ENCODE peak calls at places on chromosomes 3 and 15, in eight cellular contexts. Y is globus pallidus; P is RCC 7860; I is tibial nerve; B is stimulated activated naive B cell treated with anti-CD40 and anti-IgM and Interleukin-4, amounts not matched to agents 10 μg/mL and 1 μg/mL and 100 μg/mL, for 72 hours; U is testis; R is Ammon's horn; V is neural crest cell. O is an unnamed sample.

GRCh38 chr3:115436767-115437301 is 186.5 kb upstream of the GAP43 start:
- DNase-seq in Y (no peak), P (peak), I (no peak), B (no peak), U (no peak), R (no peak), V (no peak), O (peak)

GRCh38 chr15:62278534-62278933 is 113.4 kb upstream of the C2CD4B start:
- DNase-seq in Y (no peak), P (no peak), I (no peak), B (no peak), U (no peak), R (no peak), V (no peak), O (no peak)

GRCh38 chr3:141878326-141878725 is 1.9 kb downstream of the ATP1B3 start:
- DNase-seq in Y (no peak), P (no peak), I (no peak), B (no peak), U (no peak), R (no peak), V (no peak), O (no peak)

GRCh38 chr15:27506752-27507151 is 535.8 kb downstream of the GABRG3 start:
- DNase-seq in Y (no peak), P (no peak), I (no peak), B (no peak), U (no peak), R (no peak), V (no peak), O (no peak)

GRCh38 chr3:43259626-43260025 is 26.7 kb upstream of the SNRK start:
- DNase-seq in Y (no peak), P (no peak), I (no peak), B (no peak), U (no peak), R (no peak), V (no peak), O (peak)

GRCh38 chr15:78059110-78059839 is 18.2 kb downstream of the TBC1D2B start:
- DNase-seq in Y (no peak), P (no peak), I (no peak), B (no peak), U (no peak), R (no peak), V (no peak), O (no peak)

GRCh38 chr15:65583701-65584100 is 27.2 kb downstream of the INTS14 start:
- DNase-seq in Y (peak), P (peak), I (no peak), B (no peak), U (no peak), R (no peak), V (peak), O (peak)

GRCh38 chr3:33383951-33384350 is 56.3 kb downstream of the UBP1 start:
- DNase-seq in Y (no peak), P (no peak), I (no peak), B (no peak), U (no peak), R (no peak), V (no peak), O (no peak)

GRCh38 chr3:13869944-13870343 is 9.9 kb downstream of the WNT7A start:
- DNase-seq in Y (no peak), P (no peak), I (no peak), B (no peak), U (no peak), R (no peak), V (no peak), O (no peak)

GRCh38 chr3:10417849-10418248 is 87.5 kb downstream of the ATP2B2 start:
- DNase-seq in Y (no peak), P (peak), I (no peak), B (no peak), U (no peak), R (no peak), V (no peak), O (peak)

GRCh38 chr3:133885241-133885711 is 10.4 kb downstream of the RAB6B start:
- DNase-seq in Y (no peak), P (no peak), I (no peak), B (no peak), U (no peak), R (no peak), V (no peak), O (no peak)

GRCh38 chr3:122031123-122031468 is 9.0 kb upstream of the ILDR1 start:
- DNase-seq in Y (no peak), P (no peak), I (no peak), B (no peak), U (no peak), R (no peak), V (no peak), O (no peak)